ENCODE peak calls at places on chromosomes 12 and 14, in nine cellular contexts. L is neural progenitor cell, U is tibial artery, G is gastrocnemius medialis, J is A673, Z is ovary, R is esophagus squamous epithelium, C is heart right ventricle, H is left lung. O is an unnamed sample.

GRCh38 chr14:33943081-33943480 is 7.8 kb downstream of the EGLN3 start:
- DNase-seq in L (no peak), U (no peak), G (no peak), J (peak), Z (no peak), R (no peak), C (no peak), H (no peak), O (no peak)

GRCh38 chr12:63876980-63877379 is 32.5 kb downstream of the SRGAP1 start:
- DNase-seq in L (no peak), U (no peak), G (no peak), J (no peak), Z (no peak), R (no peak), C (no peak), H (no peak), O (no peak)

GRCh38 chr14:50762001-50762930 is 68.7 kb downstream of the NIN start:
- DNase-seq in L (no peak), U (no peak), G (no peak), J (no peak), Z (no peak), R (no peak), C (no peak), H (no peak), O (no peak)

GRCh38 chr12:108597559-108598471 is at the start of gene TMEM119:
- DNase-seq in L (peak), U (no peak), G (no peak), J (no peak), Z (no peak), R (no peak), C (peak), H (no peak), O (no peak)

GRCh38 chr14:98809792-98810191 is 462.2 kb downstream of the BCL11B start:
- DNase-seq in L (peak), U (no peak), G (no peak), J (no peak), Z (no peak), R (no peak), C (no peak), H (no peak), O (no peak)

GRCh38 chr12:49369723-49370145 is 2.5 kb downstream of the SPATS2 start:
- DNase-seq in L (peak), U (no peak), G (peak), J (peak), Z (no peak), R (no peak), C (no peak), H (no peak), O (no peak)

GRCh38 chr12:4892418-4892817 is 17.3 kb upstream of the KCNA1 start:
- DNase-seq in L (no peak), U (no peak), G (no peak), J (no peak), Z (no peak), R (no peak), C (no peak), H (no peak), O (no peak)

GRCh38 chr14:89121961-89122675 is 294.9 kb downstream of the FOXN3 start:
- DNase-seq in L (peak), U (no peak), G (no peak), J (no peak), Z (no peak), R (no peak), C (no peak), H (no peak), O (no peak)

GRCh38 chr12:80216890-80217559 is 117.7 kb downstream of the OTOGL start:
- DNase-seq in L (peak), U (no peak), G (no peak), J (no peak), Z (no peak), R (no peak), C (no peak), H (no peak), O (no peak)

GRCh38 chr12:124613151-124613585 is 45.8 kb upstream of the NCOR2 start:
- DNase-seq in L (no peak), U (no peak), G (no peak), J (peak), Z (no peak), R (no peak), C (no peak), H (no peak), O (no peak)

GRCh38 chr12:108129017-108129812 is at the start of gene WSCD2:
- DNase-seq in L (peak), U (peak), G (no peak), J (peak), Z (no peak), R (no peak), C (peak), H (peak), O (peak)

GRCh38 chr14:31194095-31194494 is 13.5 kb downstream of the HECTD1 start:
- DNase-seq in L (no peak), U (no peak), G (no peak), J (no peak), Z (no peak), R (no peak), C (no peak), H (no peak), O (no peak)

GRCh38 chr12:26317942-26318565 is 122.7 kb downstream of the SSPN start:
- DNase-seq in L (no peak), U (no peak), G (no peak), J (no peak), Z (no peak), R (no peak), C (no peak), H (no peak), O (no peak)

GRCh38 chr12:52004042-52004648 is 2.6 kb upstream of the TAMALIN start:
- DNase-seq in L (peak), U (no peak), G (no peak), J (peak), Z (peak), R (no peak), C (peak), H (peak), O (no peak)

GRCh38 chr14:94773017-94773681 is 3.2 kb upstream of the GSC start:
- DNase-seq in L (peak), U (no peak), G (no peak), J (no peak), Z (no peak), R (no peak), C (no peak), H (no peak), O (no peak)

GRCh38 chr12:60834806-60835205 is 1239.0 kb downstream of the SLC16A7 start:
- DNase-seq in L (no peak), U (no peak), G (no peak), J (no peak), Z (no peak), R (no peak), C (no peak), H (no peak), O (no peak)

GRCh38 chr12:78441737-78442453 is 422.7 kb upstream of the SYT1 start:
- DNase-seq in L (no peak), U (no peak), G (no peak), J (no peak), Z (no peak), R (no peak), C (no peak), H (no peak), O (no peak)

GRCh38 chr12:32454866-32455265 is 55.5 kb downstream of the FGD4 start:
- DNase-seq in L (peak), U (no peak), G (no peak), J (peak), Z (no peak), R (no peak), C (no peak), H (no peak), O (no peak)

GRCh38 chr14:103808403-103809001 is 38.9 kb downstream of the PPP1R13B start:
- DNase-seq in L (peak), U (peak), G (peak), J (peak), Z (peak), R (no peak), C (peak), H (peak), O (peak)

GRCh38 chr12:93090768-93091172 is 161.7 kb upstream of the EEA1 start:
- DNase-seq in L (no peak), U (no peak), G (no peak), J (no peak), Z (no peak), R (no peak), C (no peak), H (no peak), O (no peak)

GRCh38 chr12:26360062-26360461 is 164.7 kb downstream of the SSPN start:
- DNase-seq in L (no peak), U (no peak), G (no peak), J (no peak), Z (no peak), R (no peak), C (no peak), H (no peak), O (no peak)

GRCh38 chr12:38154096-38155019 is 162.2 kb upstream of the ALG10B start:
- DNase-seq in L (no peak), U (peak), G (no peak), J (no peak), Z (no peak), R (no peak), C (no peak), H (no peak), O (no peak)

GRCh38 chr12:94563261-94563660 is 87.1 kb downstream of the TMCC3 start:
- DNase-seq in L (no peak), U (no peak), G (peak), J (no peak), Z (no peak), R (no peak), C (no peak), H (no peak), O (no peak)

GRCh38 chr12:44446181-44446580 is 429.9 kb downstream of the NELL2 start:
- DNase-seq in L (no peak), U (no peak), G (no peak), J (no peak), Z (no peak), R (no peak), C (no peak), H (no peak), O (no peak)

GRCh38 chr12:44436756-44437155 is 439.4 kb downstream of the NELL2 start:
- DNase-seq in L (no peak), U (no peak), G (no peak), J (no peak), Z (no peak), R (no peak), C (no peak), H (no peak), O (no peak)

DNA sequence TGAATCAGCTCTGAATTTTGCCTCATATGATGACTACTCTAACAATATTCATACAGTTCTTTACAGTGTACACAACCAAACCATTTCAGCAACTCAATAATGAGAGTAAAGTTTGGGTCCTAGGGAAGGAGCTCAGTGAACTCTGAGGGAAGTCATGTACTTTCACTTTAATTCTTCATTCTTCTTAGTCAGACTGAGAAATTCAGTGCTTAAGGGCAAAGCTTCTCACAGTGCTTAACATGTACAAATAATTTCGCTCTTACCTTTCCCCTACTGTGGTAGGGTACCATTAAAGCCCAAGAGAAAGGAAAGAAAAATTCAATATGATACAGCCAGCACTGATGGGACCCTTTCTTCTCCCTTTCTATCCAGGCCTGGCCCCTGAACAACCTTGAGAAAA is 435.0 kb downstream of the NELL2 start:
- DNase-seq in L (no peak), U (no peak), G (no peak), J (no peak), Z (no peak), R (no peak), C (no peak), H (no peak), O (no peak)
- H3K27ac ChIP-seq in L (no peak), U (no peak), G (no peak), J (no peak), Z (no peak), R (no peak), C (no peak), H (no peak), O (no peak)

GRCh38 chr12:6193853-6194815 is 6.1 kb upstream of the CD9 start:
- DNase-seq in L (peak), U (no peak), G (no peak), J (no peak), Z (no peak), R (no peak), C (no peak), H (no peak), O (no peak)
- TF ChIP-seq CTCF in L (peak), U (no peak), G (no peak), J (no peak), Z (no peak), R (no peak), C (no peak), H (no peak), O (no peak)

DNA sequence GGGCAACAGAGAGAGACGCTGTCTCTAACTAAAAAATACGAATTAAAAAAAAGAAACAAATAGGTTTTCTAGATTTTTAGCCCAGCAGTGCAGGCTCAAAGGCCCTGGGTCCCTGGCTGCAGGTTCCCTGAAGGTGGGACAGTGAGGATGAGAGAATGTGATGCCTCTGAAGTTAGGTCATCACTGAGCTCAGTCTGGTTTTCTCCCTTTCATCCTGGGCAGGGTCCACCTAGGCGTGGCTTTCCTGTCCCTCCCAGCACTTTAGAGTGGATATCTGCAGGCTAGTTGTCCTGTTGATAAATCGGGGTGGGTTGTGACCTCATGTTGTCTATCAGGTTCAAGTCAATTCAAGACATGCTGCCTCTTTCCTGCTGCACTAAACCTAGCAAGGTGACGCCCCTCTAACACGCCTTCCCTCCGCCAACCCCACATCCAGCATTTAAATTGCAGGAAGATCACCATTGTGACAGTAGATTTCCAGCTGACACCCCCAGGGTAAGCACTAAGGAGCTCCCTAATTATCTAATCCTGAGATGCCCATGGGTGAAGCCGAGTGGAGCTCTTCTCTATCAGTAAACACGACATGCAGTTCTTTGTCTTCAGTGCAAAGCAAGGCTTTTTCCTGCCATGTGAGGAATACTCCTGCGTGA is 61.0 kb downstream of the MAP1LC3B2 start:
- DNase-seq in L (no peak), U (no peak), G (no peak), J (no peak), Z (no peak), R (no peak), C (no peak), H (no peak), O (no peak)
- H3K4me3 ChIP-seq in L (no peak), U (no peak), G (no peak), J (no peak), Z (no peak), R (no peak), C (no peak), H (no peak), O (no peak)

DNA sequence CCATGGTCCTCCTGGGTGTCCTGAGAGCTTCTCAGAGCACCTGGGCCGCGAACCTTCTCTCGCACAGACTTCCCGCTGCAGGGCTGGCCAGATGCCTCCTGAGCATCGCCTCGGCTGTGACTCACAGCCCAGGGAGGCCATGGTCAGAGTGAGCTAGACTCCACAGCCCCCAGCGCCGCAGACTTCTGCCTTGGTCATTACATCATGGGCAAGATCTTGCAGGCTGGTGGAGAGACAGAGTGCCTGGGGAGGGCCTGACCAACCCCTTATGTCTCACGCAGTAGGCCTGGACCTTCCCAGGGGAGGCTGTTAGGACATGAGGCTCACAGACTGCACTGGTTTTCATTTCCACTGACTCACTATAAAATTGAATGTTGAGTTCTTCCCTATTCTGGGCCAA is 41.8 kb downstream of the SMOC1 start:
- DNase-seq in L (no peak), U (no peak), G (no peak), J (no peak), Z (no peak), R (no peak), C (no peak), H (no peak), O (no peak)
- H3K27ac ChIP-seq in L (no peak), U (peak), G (no peak), J (no peak), Z (no peak), R (no peak), C (no peak), H (no peak), O (no peak)

DNA sequence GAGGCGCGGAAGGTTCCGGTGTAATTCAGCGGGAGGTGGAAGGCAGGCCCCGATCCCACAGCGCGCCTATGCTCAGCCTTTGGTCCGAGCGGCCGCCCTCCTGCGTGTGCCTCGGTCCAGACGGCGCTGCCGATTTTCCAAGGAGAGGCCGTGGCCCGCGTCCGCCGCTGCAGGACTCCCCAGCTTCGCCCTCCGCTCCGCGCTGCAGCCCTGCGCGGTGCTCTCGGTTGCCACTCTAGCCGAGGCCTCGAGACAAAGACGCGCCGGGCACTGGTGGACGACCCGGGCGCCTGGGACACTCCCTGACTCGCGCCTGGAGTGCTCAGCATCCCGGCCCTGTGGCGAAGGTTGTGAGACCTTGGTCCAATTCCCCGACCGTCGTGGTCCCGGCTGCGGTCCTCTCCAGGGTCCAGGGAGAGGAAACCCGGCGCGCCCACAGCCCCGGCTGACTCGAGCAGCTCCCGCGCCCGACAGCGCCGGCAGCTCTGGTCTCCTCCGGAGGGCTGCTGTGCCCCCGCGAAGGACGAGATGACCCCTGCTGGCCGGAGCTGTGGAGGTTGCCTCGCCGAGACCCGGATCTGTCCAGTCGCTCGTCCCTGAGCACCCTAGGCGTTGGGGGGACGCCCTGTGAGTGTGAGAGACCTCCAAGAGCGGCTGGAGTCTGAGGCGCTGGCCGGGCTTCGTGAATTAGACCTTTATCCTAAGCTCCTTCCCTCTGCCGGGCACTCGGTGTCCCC is 6.5 kb downstream of the HOXC12 start:
- DNase-seq in L (peak), U (peak), G (no peak), J (no peak), Z (no peak), R (no peak), C (no peak), H (no peak), O (no peak)
- TF ChIP-seq CTCF in L (peak), U (no peak), G (no peak), J (no peak), Z (no peak), R (no peak), C (no peak), H (no peak), O (no peak)

GRCh38 chr12:117686911-117687377 is 281.8 kb downstream of the KSR2 start:
- DNase-seq in L (no peak), U (peak), G (no peak), J (peak), Z (no peak), R (no peak), C (no peak), H (no peak), O (no peak)
- H3K4me3 ChIP-seq in L (no peak), U (no peak), G (no peak), J (no peak), Z (no peak), R (no peak), C (no peak), H (no peak), O (no peak)

GRCh38 chr12:132593938-132594358 is 16.4 kb downstream of the LRCOL1 start:
- DNase-seq in L (peak), U (peak), G (peak), J (peak), Z (peak), R (no peak), C (peak), H (peak), O (no peak)
- H3K27ac ChIP-seq in L (no peak), U (no peak), G (no peak), J (no peak), Z (no peak), R (no peak), C (no peak), H (no peak), O (no peak)

O was measured in coronary artery.